ENCODE peak calls at places on chromosomes 7 and 10, in four cellular contexts. V is gastrocnemius medialis; B is activated CD8-positive, alpha-beta memory T cell treated with anti-CD3 and anti-CD28 coated beads for 24 hours; Z is stimulated activated CD8-positive, alpha-beta memory T cell treated with anti-CD3 and anti-CD28 coated beads, Interleukin-2, amount 100 ng/mL, for 48 hours. P is an unnamed sample.

GRCh38 chr7:66236713-66237303 is 31.7 kb downstream of the TPST1 start:
- DNase-seq in V (no peak), B (no peak), Z (no peak), P (no peak)

GRCh38 chr7:665751-666453 is 60.6 kb upstream of the DNAAF5 start:
- DNase-seq in V (no peak), B (no peak), Z (no peak), P (peak; percentile 24)

GRCh38 chr10:29692121-29692539 is 57.4 kb upstream of the SVIL start:
- DNase-seq in V (no peak), B (no peak), Z (no peak), P (no peak)

GRCh38 chr10:46273506-46274477 is 13.0 kb upstream of the ANTXRL start:
- DNase-seq in V (no peak), B (no peak), Z (no peak), P (peak; percentile 42)

GRCh38 chr10:59895629-59896116 is 10.7 kb downstream of the CCDC6 start:
- DNase-seq in V (no peak), B (no peak), Z (no peak), P (no peak)

GRCh38 chr10:11697718-11698527 is 44.3 kb upstream of the ECHDC3 start:
- DNase-seq in V (no peak), B (no peak), Z (no peak), P (no peak)

GRCh38 chr7:42359946-42360345 is 122.9 kb upstream of the GLI3 start:
- DNase-seq in V (no peak), B (no peak), Z (no peak), P (no peak)

GRCh38 chr7:128591705-128592104 is 80.4 kb upstream of the GARIN1A start:
- DNase-seq in V (no peak), B (no peak), Z (no peak), P (no peak)

GRCh38 chr10:115355162-115355760 is 262.1 kb downstream of the ATRNL1 start:
- DNase-seq in V (no peak), B (no peak), Z (no peak), P (peak; percentile 85)

GRCh38 chr7:26868841-26869505 is 4.6 kb upstream of the SKAP2 start:
- DNase-seq in V (no peak), B (no peak), Z (no peak), P (no peak)

GRCh38 chr10:95516774-95517373 is 44.3 kb downstream of the SORBS1 start:
- DNase-seq in V (no peak), B (no peak), Z (no peak), P (no peak)

GRCh38 chr7:111587126-111587525 is 24.8 kb upstream of the IMMP2L start:
- DNase-seq in V (no peak), B (no peak), Z (no peak), P (no peak)

GRCh38 chr7:156274557-156274956 is 366.0 kb upstream of the RNF32 start:
- DNase-seq in V (no peak), B (no peak), Z (no peak), P (no peak)

GRCh38 chr10:119316729-119317097 is 109.3 kb downstream of the GRK5 start:
- DNase-seq in V (no peak), B (no peak), Z (no peak), P (no peak)

GRCh38 chr10:124091646-124092269 is 1.6 kb downstream of the CHST15 start:
- DNase-seq in V (peak; percentile 33), B (no peak), Z (no peak), P (peak; percentile 62)

GRCh38 chr7:117808273-117808868 is 64.9 kb downstream of the CTTNBP2 start:
- DNase-seq in V (no peak), B (no peak), Z (no peak), P (peak; percentile 58)

GRCh38 chr7:130882396-130882795 is 148.4 kb upstream of the KLF14 start:
- DNase-seq in V (no peak), B (peak; percentile 59), Z (no peak), P (no peak)

GRCh38 chr10:123913688-123914268 is 22.2 kb upstream of the CPXM2 start:
- DNase-seq in V (no peak), B (no peak), Z (no peak), P (peak; percentile 58)

GRCh38 chr7:117092801-117093200 is 139.5 kb downstream of the ST7 start:
- DNase-seq in V (no peak), B (no peak), Z (no peak), P (no peak)

GRCh38 chr7:127870231-127870907 is 160.9 kb downstream of the LRRC4 start:
- DNase-seq in V (no peak), B (no peak), Z (no peak), P (no peak)

GRCh38 chr10:74672430-74672829 is 154.0 kb upstream of the KAT6B start:
- DNase-seq in V (no peak), B (no peak), Z (no peak), P (no peak)

GRCh38 chr10:79079490-79080355 is 11.0 kb downstream of the ZMIZ1 start:
- DNase-seq in V (peak; percentile 78), B (no peak), Z (no peak), P (no peak)

GRCh38 chr7:29457565-29457971 is 106.1 kb upstream of the PRR15 start:
- DNase-seq in V (no peak), B (no peak), Z (no peak), P (peak; percentile 18)

GRCh38 chr7:7504910-7505704 is 30.6 kb downstream of the COL28A1 start:
- DNase-seq in V (no peak), B (no peak), Z (no peak), P (no peak)

P was measured in neural progenitor cell.